ENCODE peak calls at places on chromosomes 6 and 20, in five cellular contexts. S is GM12878, C is H1, W is K562, M is SK-N-SH. F is an unnamed sample.

GRCh38 chr20:52569201-52569600 is 377.6 kb upstream of the ZFP64 start:
- DNase-seq in S (no peak), C (no peak), W (no peak), M (no peak), F (no peak)

GRCh38 chr20:36274248-36274841 is 31.8 kb upstream of the DLGAP4 start:
- DNase-seq in M (peak), W (no peak), S (no peak), C (peak), F (no peak)

GRCh38 chr20:5600982-5601381 is 149.2 kb upstream of the SHLD1 start:
- DNase-seq in C (no peak), S (no peak), W (no peak), M (no peak), F (no peak)

GRCh38 chr20:48295445-48295903 is 510.2 kb upstream of the SULF2 start:
- DNase-seq in M (no peak), S (no peak), W (no peak), C (no peak), F (no peak)

GRCh38 chr6:12648171-12648570 is 68.4 kb upstream of the PHACTR1 start:
- DNase-seq in W (no peak), S (no peak), C (no peak), M (no peak), F (no peak)

GRCh38 chr6:7727150-7727950 is 1.5 kb downstream of the BMP6 start:
- DNase-seq in W (no peak), C (peak), M (peak), S (no peak), F (no peak)

GRCh38 chr20:24657211-24657610 is 187.8 kb downstream of the SYNDIG1 start:
- DNase-seq in C (no peak), S (no peak), M (no peak), W (peak), F (no peak)

GRCh38 chr6:26103141-26103769 is 16.0 kb downstream of the HFE start:
- DNase-seq in S (no peak), W (peak), M (no peak), C (no peak), F (no peak)

GRCh38 chr6:70281923-70282902 is 20.7 kb downstream of the COL9A1 start:
- DNase-seq in S (no peak), M (peak), W (peak), C (peak), F (no peak)

GRCh38 chr6:138752017-138752416 is 21.6 kb upstream of the CCDC28A start:
- DNase-seq in W (no peak), C (no peak), M (no peak), S (no peak), F (no peak)

GRCh38 chr6:21596379-21597242 is 3.1 kb downstream of the SOX4 start:
- DNase-seq in W (no peak), M (peak), S (no peak), C (peak), F (no peak)

GRCh38 chr6:56642366-56643261 is at the start of gene DST:
- DNase-seq in C (no peak), M (no peak), W (no peak), S (no peak), F (no peak)

GRCh38 chr6:27791182-27791939 is 120.8 kb downstream of the OR2B2 start:
- DNase-seq in W (peak), C (peak), M (peak), S (no peak), F (peak)

GRCh38 chr6:158029668-158030230 is 48.1 kb downstream of the SYNJ2 start:
- DNase-seq in W (no peak), S (no peak), C (no peak), M (no peak), F (no peak)

GRCh38 chr6:15804461-15804784 is 141.6 kb upstream of the DTNBP1 start:
- DNase-seq in C (no peak), W (no peak), S (no peak), M (no peak), F (no peak)

GRCh38 chr6:5644523-5645183 is 362.1 kb downstream of the NRN1 start:
- DNase-seq in S (no peak), W (no peak), C (no peak), M (no peak), F (no peak)

GRCh38 chr6:54722328-54722727 is 124.2 kb upstream of the FAM83B start:
- DNase-seq in M (no peak), C (no peak), W (no peak), S (no peak), F (no peak)

GRCh38 chr20:63699466-63700198 is 3.2 kb downstream of the TNFRSF6B start:
- DNase-seq in W (peak), C (no peak), S (no peak), M (peak), F (no peak)

GRCh38 chr20:62642666-62643520 is 590 bp downstream of the SLCO4A1 start:
- DNase-seq in W (peak), S (no peak), M (peak), C (peak), F (no peak)

GRCh38 chr6:56101141-56101553 is 146.2 kb downstream of the COL21A1 start:
- DNase-seq in C (no peak), M (no peak), S (no peak), W (no peak), F (peak)

GRCh38 chr20:11008444-11008843 is 334.6 kb upstream of the JAG1 start:
- DNase-seq in C (no peak), W (no peak), S (no peak), M (no peak), F (no peak)

GRCh38 chr6:149901444-149902140 is 3.7 kb upstream of the RAET1E start:
- DNase-seq in C (no peak), W (no peak), M (no peak), S (no peak), F (no peak)

GRCh38 chr6:106536357-106536756 is 92.9 kb downstream of the RTN4IP1 start:
- DNase-seq in M (no peak), S (no peak), W (no peak), C (no peak), F (no peak)

GRCh38 chr6:48048460-48049146 is 62.4 kb downstream of the PTCHD4 start:
- DNase-seq in M (no peak), W (no peak), S (no peak), C (no peak), F (no peak)

GRCh38 chr6:165119231-165120020 is 190.0 kb downstream of the C6orf118 start:
- DNase-seq in M (no peak), S (no peak), C (no peak), W (no peak), F (no peak)

GRCh38 chr6:166006593-166007301 is 160.9 kb downstream of the TBXT start:
- DNase-seq in M (peak), W (no peak), S (no peak), C (peak), F (no peak)

GRCh38 chr6:154223296-154223695 is 133.3 kb downstream of the IPCEF1 start:
- DNase-seq in C (no peak), M (no peak), S (no peak), W (no peak), F (no peak)

GRCh38 chr6:138396709-138397108 is 7.3 kb upstream of the HEBP2 start:
- DNase-seq in M (no peak), W (no peak), S (no peak), C (no peak), F (no peak)

GRCh38 chr6:42017021-42017643 is 33.2 kb upstream of the TAF8 start:
- DNase-seq in S (no peak), W (peak), M (peak), C (no peak), F (peak)

GRCh38 chr20:45835230-45836224 is 1.9 kb downstream of the SNX21 start:
- DNase-seq in S (no peak), C (no peak), M (no peak), W (peak), F (no peak)

GRCh38 chr6:122610690-122611455 is 668 bp downstream of the PKIB start:
- DNase-seq in S (no peak), M (peak), W (no peak), C (peak), F (no peak)

GRCh38 chr6:169445661-169446581 is 192.3 kb upstream of the THBS2 start:
- DNase-seq in C (no peak), S (no peak), W (no peak), M (no peak), F (no peak)

GRCh38 chr6:46370622-46371021 is 120.6 kb downstream of the RCAN2 start:
- DNase-seq in C (no peak), S (no peak), M (no peak), W (peak), F (no peak)

GRCh38 chr6:89951574-89952360 is 57.5 kb downstream of the GJA10 start:
- DNase-seq in W (no peak), M (no peak), S (no peak), C (no peak), F (no peak)
- TF ChIP-seq CTCF in W (no peak), M (no peak), S (no peak), C (peak), F (no peak)

GRCh38 chr6:34383651-34384304 is 8.7 kb downstream of the NUDT3 start:
- DNase-seq in M (no peak), C (no peak), S (no peak), W (no peak), F (no peak)

GRCh38 chr6:34381086-34381485 is 11.4 kb downstream of the NUDT3 start:
- DNase-seq in M (no peak), W (peak), S (no peak), C (no peak), F (no peak)

GRCh38 chr6:34384305-34385153 is 7.9 kb downstream of the NUDT3 start:
- DNase-seq in S (no peak), M (no peak), C (no peak), W (no peak), F (no peak)

GRCh38 chr6:34385793-34386195 is 6.7 kb downstream of the NUDT3 start:
- DNase-seq in S (no peak), M (no peak), W (no peak), C (no peak), F (no peak)

DNA sequence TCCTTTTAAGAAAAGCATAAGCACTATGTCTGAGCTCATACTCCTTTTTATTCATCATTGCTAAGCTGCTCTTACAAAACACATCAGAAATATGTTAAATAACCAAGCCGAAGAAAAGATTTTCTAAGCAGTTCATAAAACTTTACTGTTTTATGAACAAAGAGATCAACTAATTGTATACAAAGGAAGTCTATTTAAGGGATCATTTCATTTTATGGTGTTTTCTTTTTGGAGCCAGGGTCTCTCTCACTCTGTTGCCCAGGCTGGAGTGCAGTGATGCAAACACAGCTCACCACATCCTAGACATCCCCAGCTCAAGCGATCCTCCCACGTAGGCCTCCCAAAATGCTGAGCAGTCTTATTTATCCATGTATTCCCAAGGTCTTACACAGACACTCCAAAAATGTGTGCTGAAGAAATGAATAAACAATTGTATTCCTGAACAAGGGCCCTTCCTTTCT is 9.3 kb downstream of the NUDT3 start:
- DNase-seq in S (no peak), C (no peak), W (no peak), M (no peak), F (no peak)
- TF ChIP-seq GABPA in S (no peak), C (no peak), W (no peak), M (no peak), F (no peak)

DNA sequence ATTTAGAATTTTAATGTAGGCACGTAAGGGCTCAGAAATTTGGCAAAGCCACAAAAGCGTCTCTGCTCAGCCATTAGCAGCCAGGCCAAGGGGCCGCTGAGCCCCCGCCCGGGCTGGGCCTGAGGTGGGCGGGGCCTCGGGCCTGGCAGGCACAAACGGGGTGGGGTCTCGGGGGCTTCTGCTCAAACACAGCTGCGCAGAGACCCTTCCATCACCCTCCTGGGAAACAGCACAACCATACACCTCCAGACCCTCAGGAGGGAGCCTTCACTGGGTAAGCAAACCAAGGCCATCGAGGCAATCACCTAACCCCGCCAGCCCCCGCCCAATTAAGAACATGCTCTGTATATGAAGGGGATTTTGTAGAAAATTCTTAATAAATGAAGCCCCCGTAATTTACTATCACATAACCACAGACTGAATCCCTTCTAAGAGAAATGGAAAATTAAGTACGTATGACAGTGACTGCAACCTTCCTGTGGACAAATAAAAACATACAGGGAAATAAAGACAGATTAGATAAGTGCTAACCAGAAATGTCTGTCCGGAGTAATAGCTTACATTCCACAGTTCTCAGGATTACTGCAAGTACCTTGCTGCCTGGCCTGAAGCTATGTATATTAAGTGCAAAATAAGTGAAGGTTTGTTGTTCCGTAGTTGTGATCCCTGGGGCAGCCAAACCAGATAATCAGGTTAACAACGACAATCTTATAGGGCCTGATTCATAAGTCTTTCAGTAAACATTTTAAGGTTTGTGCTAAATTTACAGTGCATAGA is 3.0 kb downstream of the NEDD9 start:
- DNase-seq in S (no peak), W (no peak), M (no peak), C (peak), F (no peak)
- TF ChIP-seq POLR2AphosphoS5 in S (no peak), W (no peak), M (no peak), C (no peak), F (no peak)

DNA sequence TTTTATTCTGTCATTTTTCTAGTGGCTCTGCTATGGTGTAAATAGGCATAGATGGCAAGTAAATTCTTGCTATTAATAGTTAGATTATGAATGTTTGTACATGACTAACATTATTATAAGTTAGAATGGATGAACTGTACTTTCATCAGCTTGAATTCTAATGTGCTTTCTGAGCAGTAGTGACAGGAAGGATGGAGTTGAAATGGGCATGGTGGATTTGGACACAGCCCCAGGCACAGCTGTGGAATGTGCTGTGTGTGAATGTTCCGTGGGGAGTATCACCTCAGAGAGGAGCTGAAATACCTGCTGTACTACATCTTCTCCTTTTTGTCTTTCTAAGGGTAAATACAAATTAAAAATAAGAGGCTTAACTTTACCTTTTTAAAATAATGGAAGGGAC is 66.8 kb downstream of the FBXO5 start:
- DNase-seq in W (no peak), C (no peak), M (no peak), S (no peak), F (no peak)
- TF ChIP-seq CTCF in W (no peak), C (no peak), M (no peak), S (no peak), F (no peak)

GRCh38 chr6:125787791-125788190 is 3.0 kb upstream of the NCOA7 start:
- DNase-seq in W (peak), C (no peak), S (no peak), M (no peak), F (peak)
- TF ChIP-seq GABPA in W (no peak), C (no peak), S (no peak), M (no peak), F (no peak)

DNA sequence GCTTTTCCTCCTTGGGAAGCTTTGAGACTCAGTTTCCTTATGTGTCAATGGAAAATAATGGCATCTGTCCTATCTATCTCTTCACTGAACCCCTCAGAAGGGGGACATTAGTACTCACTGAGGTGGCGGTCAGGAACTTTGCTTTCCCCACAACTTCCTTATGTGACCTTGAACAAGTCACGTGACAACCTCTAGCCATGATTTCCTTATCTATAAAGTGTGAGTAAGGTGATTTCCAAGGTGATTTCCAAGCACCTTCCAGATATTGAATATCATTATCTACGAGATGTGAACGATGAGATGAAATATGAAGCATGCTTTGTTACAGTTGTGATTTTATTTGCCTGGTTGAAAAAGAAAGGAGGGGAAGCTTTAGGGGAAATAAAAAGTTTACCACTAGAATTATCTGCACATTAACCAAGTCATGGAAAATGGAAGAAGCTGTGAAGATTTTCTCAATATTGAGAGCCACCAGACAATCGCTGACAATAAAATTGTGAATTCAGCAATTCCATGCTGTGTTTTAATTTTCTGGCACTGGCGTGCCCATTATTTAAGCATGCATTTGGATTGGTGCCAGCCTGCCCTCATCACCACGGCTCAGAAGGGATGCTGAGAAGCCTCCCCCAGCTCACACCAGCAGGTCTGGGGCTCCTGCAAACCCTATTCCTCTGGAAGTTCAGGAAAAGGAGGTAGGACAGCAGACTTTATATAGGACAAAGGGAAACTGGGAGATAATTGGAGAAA is 255.3 kb downstream of the CD83 start:
- DNase-seq in C (no peak), M (no peak), S (no peak), W (no peak), F (no peak)
- TF ChIP-seq POLR2AphosphoS5 in C (no peak), M (no peak), S (no peak), W (no peak), F (no peak)

DNA sequence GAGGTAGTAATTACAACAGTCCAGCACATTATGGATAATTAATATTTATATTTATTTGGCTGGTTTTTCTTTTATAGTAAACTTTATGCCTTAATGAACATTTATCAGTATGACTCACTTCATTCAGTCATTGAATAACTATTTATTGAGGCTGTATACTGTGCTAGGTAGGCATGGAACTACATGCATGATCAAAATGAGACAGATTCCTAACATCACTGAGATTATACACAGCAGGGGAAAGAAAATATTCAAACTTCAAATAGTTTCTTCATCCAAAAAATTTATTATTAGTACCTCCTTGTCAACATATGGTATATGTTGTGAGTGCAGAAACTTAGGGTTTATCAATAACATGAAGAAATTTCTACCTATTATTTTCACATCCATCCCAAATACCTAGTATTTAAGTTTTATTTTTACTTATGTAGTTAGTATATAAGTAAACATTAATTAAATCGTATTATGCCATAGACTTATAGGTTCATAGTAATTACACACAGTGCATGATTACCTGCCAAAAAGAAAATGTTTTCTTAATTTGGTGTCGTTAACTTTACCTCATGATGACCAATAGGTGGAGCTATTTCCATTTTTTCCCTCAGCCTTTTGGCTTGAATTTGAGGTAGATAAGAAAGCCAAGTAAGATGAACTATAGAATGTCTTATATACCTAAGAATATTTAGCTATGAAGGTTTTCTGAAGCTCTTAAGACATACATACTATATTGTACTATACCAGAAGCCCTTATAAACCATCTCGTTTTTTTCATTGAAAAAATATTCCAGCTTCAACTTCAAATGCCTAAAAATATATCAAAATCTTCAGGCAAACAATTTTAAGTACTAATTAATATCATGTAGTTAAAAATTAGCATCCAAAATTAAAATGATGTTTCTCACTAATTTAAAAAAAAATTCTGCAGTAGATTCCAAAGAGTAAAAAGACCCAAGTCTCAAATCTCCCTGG is 12.5 kb upstream of the TMEM30A start:
- DNase-seq in C (no peak), W (peak), S (no peak), M (peak), F (no peak)
- TF ChIP-seq CTCF in C (no peak), W (peak), S (peak), M (peak), F (peak)

GRCh38 chr20:40763646-40764295 is 74.7 kb upstream of the MAFB start:
- DNase-seq in W (no peak), M (peak), C (no peak), S (no peak), F (no peak)
- TF ChIP-seq GABPA in W (no peak), M (no peak), C (no peak), S (no peak), F (no peak)

DNA sequence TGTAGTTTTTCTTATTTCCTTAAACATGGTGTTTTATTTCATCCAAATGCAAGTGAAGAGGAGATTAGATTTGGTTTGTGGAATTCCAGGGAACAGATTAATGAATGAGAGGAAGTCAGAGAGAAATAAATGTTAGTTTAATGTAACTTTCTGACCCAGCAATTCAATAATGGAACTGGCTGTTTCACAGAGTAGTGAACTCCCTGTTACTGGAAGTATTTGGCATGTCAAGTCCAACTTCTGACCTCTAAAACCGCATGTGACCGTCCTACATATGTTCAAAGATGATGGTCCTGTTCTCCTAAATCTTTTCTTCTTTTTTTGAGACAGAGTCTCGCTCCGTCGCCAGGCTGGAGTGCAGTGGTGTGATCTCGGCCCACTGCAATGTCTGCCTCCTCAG is 18.7 kb downstream of the PROCR start:
- DNase-seq in W (no peak), C (no peak), M (no peak), S (no peak), F (no peak)
- TF ChIP-seq POLR2AphosphoS5 in W (no peak), C (no peak), M (no peak), S (no peak), F (no peak)

GRCh38 chr6:10451394-10451793 is 36.5 kb upstream of the TFAP2A start:
- DNase-seq in S (no peak), C (no peak), W (no peak), M (no peak), F (no peak)
- TF ChIP-seq CTCF in S (no peak), C (peak), W (no peak), M (no peak), F (no peak)

F was measured in HL-60.